ENCODE peak calls at places on chromosomes 12 and 14, in four cellular contexts. One of them, this sample, is unnamed.

GRCh38 chr14:94469261-94469660 is 6.7 kb downstream of the SERPINA9 start:
- DNase-seq in K562: no peak
- DNase-seq in activated gamma-delta T cell treated with Interleukin-2 at 50 U/mL for 16 hours: no peak
- DNase-seq in HCEC 1CT: no peak
- DNase-seq in this sample: no peak

GRCh38 chr12:24111591-24111990 is 162.1 kb upstream of the SOX5 start:
- DNase-seq in K562: no peak
- DNase-seq in activated gamma-delta T cell treated with Interleukin-2 at 50 U/mL for 16 hours: no peak
- DNase-seq in HCEC 1CT: peak; percentile 60
- DNase-seq in this sample: no peak

GRCh38 chr14:59123526-59123925 is 64.9 kb upstream of the DAAM1 start:
- DNase-seq in K562: no peak
- DNase-seq in activated gamma-delta T cell treated with Interleukin-2 at 50 U/mL for 16 hours: no peak
- DNase-seq in HCEC 1CT: peak; percentile 47
- DNase-seq in this sample: no peak

GRCh38 chr12:114681149-114681849 is 2.7 kb downstream of the TBX3 start:
- DNase-seq in K562: no peak
- DNase-seq in activated gamma-delta T cell treated with Interleukin-2 at 50 U/mL for 16 hours: no peak
- DNase-seq in HCEC 1CT: no peak
- DNase-seq in this sample: no peak

GRCh38 chr14:24806061-24806678 is 172.2 kb upstream of the GZMB start:
- DNase-seq in K562: peak; percentile 42
- DNase-seq in activated gamma-delta T cell treated with Interleukin-2 at 50 U/mL for 16 hours: no peak
- DNase-seq in HCEC 1CT: peak; percentile 34
- DNase-seq in this sample: no peak

GRCh38 chr12:75656210-75656609 is 144.8 kb upstream of the KRR1 start:
- DNase-seq in K562: no peak
- DNase-seq in activated gamma-delta T cell treated with Interleukin-2 at 50 U/mL for 16 hours: no peak
- DNase-seq in HCEC 1CT: no peak
- DNase-seq in this sample: no peak

GRCh38 chr14:85519661-85520305 is 10.2 kb upstream of the FLRT2 start:
- DNase-seq in K562: no peak
- DNase-seq in activated gamma-delta T cell treated with Interleukin-2 at 50 U/mL for 16 hours: no peak
- DNase-seq in HCEC 1CT: no peak
- DNase-seq in this sample: no peak

GRCh38 chr12:65879878-65880277 is 55.6 kb downstream of the HMGA2 start:
- DNase-seq in K562: no peak
- DNase-seq in activated gamma-delta T cell treated with Interleukin-2 at 50 U/mL for 16 hours: no peak
- DNase-seq in HCEC 1CT: peak; percentile 92
- DNase-seq in this sample: no peak

GRCh38 chr14:88233915-88234314 is 89.2 kb downstream of the KCNK10 start:
- DNase-seq in K562: peak; percentile 8
- DNase-seq in activated gamma-delta T cell treated with Interleukin-2 at 50 U/mL for 16 hours: no peak
- DNase-seq in HCEC 1CT: no peak
- DNase-seq in this sample: no peak

GRCh38 chr14:96363751-96364336 is 518 bp downstream of the GSKIP start:
- DNase-seq in K562: peak; percentile 13
- DNase-seq in activated gamma-delta T cell treated with Interleukin-2 at 50 U/mL for 16 hours: peak; percentile 31
- DNase-seq in HCEC 1CT: peak; percentile 65
- DNase-seq in this sample: no peak

GRCh38 chr14:75864352-75864751 is 117.4 kb downstream of the TGFB3 start:
- DNase-seq in K562: no peak
- DNase-seq in activated gamma-delta T cell treated with Interleukin-2 at 50 U/mL for 16 hours: no peak
- DNase-seq in HCEC 1CT: peak; percentile 93
- DNase-seq in this sample: no peak